ENCODE peak calls at places on chromosome 18, in six cellular contexts. One of them, this sample, is unnamed.

GRCh38 chr18:62258606-62259005 is 66.5 kb upstream of the TNFRSF11A start:
- DNase-seq in AG04449: no peak
- DNase-seq in left ventricle myocardium superior: no peak
- DNase-seq in NCI-H748 treated with DMSO at 0.1 percent for 48 hours: no peak
- DNase-seq in stimulated activated CD4-positive, alpha-beta T cell treated with anti-CD3 and anti-CD28 coated beads, Interleukin-1b, Interleukin-23, amount 100 ng/mL, for 24 hours: no peak
- DNase-seq in A549: no peak
- DNase-seq in this sample: no peak

GRCh38 chr18:34929336-34929780 is 111.9 kb upstream of the MAPRE2 start:
- DNase-seq in NCI-H748 treated with DMSO at 0.1 percent for 48 hours: peak; percentile 55
- DNase-seq in A549: peak; percentile 33
- DNase-seq in AG04449: no peak
- DNase-seq in left ventricle myocardium superior: no peak
- DNase-seq in stimulated activated CD4-positive, alpha-beta T cell treated with anti-CD3 and anti-CD28 coated beads, Interleukin-1b, Interleukin-23, amount 100 ng/mL, for 24 hours: no peak
- DNase-seq in this sample: no peak

GRCh38 chr18:29512203-29512602 is 1335.3 kb upstream of the CDH2 start:
- DNase-seq in NCI-H748 treated with DMSO at 0.1 percent for 48 hours: no peak
- DNase-seq in stimulated activated CD4-positive, alpha-beta T cell treated with anti-CD3 and anti-CD28 coated beads, Interleukin-1b, Interleukin-23, amount 100 ng/mL, for 24 hours: no peak
- DNase-seq in A549: no peak
- DNase-seq in left ventricle myocardium superior: no peak
- DNase-seq in AG04449: no peak
- DNase-seq in this sample: no peak

GRCh38 chr18:46408334-46408987 is 248.6 kb downstream of the LOXHD1 start:
- DNase-seq in left ventricle myocardium superior: no peak
- DNase-seq in A549: peak; percentile 8
- DNase-seq in stimulated activated CD4-positive, alpha-beta T cell treated with anti-CD3 and anti-CD28 coated beads, Interleukin-1b, Interleukin-23, amount 100 ng/mL, for 24 hours: no peak
- DNase-seq in AG04449: no peak
- DNase-seq in NCI-H748 treated with DMSO at 0.1 percent for 48 hours: no peak
- DNase-seq in this sample: no peak

GRCh38 chr18:51647346-51647745 is 449.9 kb upstream of the MEX3C start:
- DNase-seq in left ventricle myocardium superior: no peak
- DNase-seq in stimulated activated CD4-positive, alpha-beta T cell treated with anti-CD3 and anti-CD28 coated beads, Interleukin-1b, Interleukin-23, amount 100 ng/mL, for 24 hours: no peak
- DNase-seq in AG04449: no peak
- DNase-seq in NCI-H748 treated with DMSO at 0.1 percent for 48 hours: no peak
- DNase-seq in A549: no peak
- DNase-seq in this sample: no peak

GRCh38 chr18:47323158-47323557 is 71.7 kb upstream of the SKOR2 start:
- DNase-seq in left ventricle myocardium superior: no peak
- DNase-seq in stimulated activated CD4-positive, alpha-beta T cell treated with anti-CD3 and anti-CD28 coated beads, Interleukin-1b, Interleukin-23, amount 100 ng/mL, for 24 hours: no peak
- DNase-seq in A549: no peak
- DNase-seq in NCI-H748 treated with DMSO at 0.1 percent for 48 hours: no peak
- DNase-seq in AG04449: peak; percentile 29
- DNase-seq in this sample: no peak

GRCh38 chr18:3354506-3354905 is 92.6 kb downstream of the MYL12B start:
- DNase-seq in left ventricle myocardium superior: no peak
- DNase-seq in A549: no peak
- DNase-seq in AG04449: no peak
- DNase-seq in NCI-H748 treated with DMSO at 0.1 percent for 48 hours: no peak
- DNase-seq in stimulated activated CD4-positive, alpha-beta T cell treated with anti-CD3 and anti-CD28 coated beads, Interleukin-1b, Interleukin-23, amount 100 ng/mL, for 24 hours: no peak
- DNase-seq in this sample: no peak

GRCh38 chr18:3213231-3214059 is 6.3 kb downstream of the MYOM1 start:
- DNase-seq in stimulated activated CD4-positive, alpha-beta T cell treated with anti-CD3 and anti-CD28 coated beads, Interleukin-1b, Interleukin-23, amount 100 ng/mL, for 24 hours: no peak
- DNase-seq in left ventricle myocardium superior: no peak
- DNase-seq in AG04449: no peak
- DNase-seq in A549: no peak
- DNase-seq in NCI-H748 treated with DMSO at 0.1 percent for 48 hours: no peak
- DNase-seq in this sample: no peak

GRCh38 chr18:21453512-21453862 is 147.0 kb downstream of the ESCO1 start:
- DNase-seq in left ventricle myocardium superior: no peak
- DNase-seq in NCI-H748 treated with DMSO at 0.1 percent for 48 hours: peak; percentile 42
- DNase-seq in A549: no peak
- DNase-seq in AG04449: no peak
- DNase-seq in stimulated activated CD4-positive, alpha-beta T cell treated with anti-CD3 and anti-CD28 coated beads, Interleukin-1b, Interleukin-23, amount 100 ng/mL, for 24 hours: no peak
- DNase-seq in this sample: no peak